ENCODE peak calls at places on chromosome 10, in five cellular contexts. Z, J, P, S and V are unnamed samples.
A peak's percentile ranks its signal among the peaks of the same experiment; 100 is the strongest.

GRCh38 chr10:17665742-17666141 is 21.8 kb downstream of the STAM start:
- DNase-seq in Z (no peak), J (peak; percentile 95), P (no peak), S (no peak), V (peak; percentile 95)

GRCh38 chr10:74177140-74177677 is 26.2 kb downstream of the ADK start:
- DNase-seq in Z (peak; percentile 59), S (no peak), J (peak; percentile 18), P (no peak), V (peak; percentile 46)

GRCh38 chr10:76428541-76429330 is 997.3 kb downstream of the LRMDA start:
- DNase-seq in S (no peak), Z (no peak), P (no peak), J (peak; percentile 96), V (peak; percentile 86)

GRCh38 chr10:412109-412508 is 276.9 kb downstream of the ZMYND11 start:
- DNase-seq in P (no peak), S (no peak), Z (no peak), J (no peak), V (peak; percentile 55)

GRCh38 chr10:122207596-122207995 is 63.5 kb upstream of the BTBD16 start:
- DNase-seq in J (peak; percentile 66), Z (no peak), S (no peak), P (no peak), V (no peak)

GRCh38 chr10:114173680-114174461 is at the start of gene CCDC186:
- DNase-seq in Z (peak; percentile 99), P (peak; percentile 96), S (peak; percentile 88), J (peak; percentile 89), V (peak; percentile 80)

GRCh38 chr10:126917975-126918908 is 13.0 kb downstream of the DOCK1 start:
- DNase-seq in Z (no peak), J (no peak), P (no peak), S (no peak), V (no peak)

GRCh38 chr10:15585303-15585715 is 134.4 kb downstream of the ITGA8 start:
- DNase-seq in S (peak; percentile 40), P (peak; percentile 80), Z (peak; percentile 92), J (peak; percentile 69), V (peak; percentile 58)

GRCh38 chr10:114336823-114337509 is 67.3 kb downstream of the AFAP1L2 start:
- DNase-seq in J (no peak), S (no peak), Z (no peak), P (no peak), V (no peak)

GRCh38 chr10:59628965-59629364 is 80.7 kb downstream of the SLC16A9 start:
- DNase-seq in P (no peak), Z (no peak), J (no peak), S (no peak), V (no peak)

GRCh38 chr10:124629410-124629809 is 114.8 kb downstream of the FAM53B start:
- DNase-seq in P (no peak), Z (no peak), S (no peak), J (no peak), V (no peak)

GRCh38 chr10:124632566-124632965 is 111.6 kb downstream of the FAM53B start:
- DNase-seq in J (no peak), S (no peak), P (no peak), Z (no peak), V (no peak)

GRCh38 chr10:124630551-124630950 is 113.6 kb downstream of the FAM53B start:
- DNase-seq in Z (no peak), J (no peak), P (no peak), S (no peak), V (no peak)

GRCh38 chr10:124629842-124630241 is 114.3 kb downstream of the FAM53B start:
- DNase-seq in Z (no peak), S (no peak), J (no peak), P (no peak), V (no peak)

DNA sequence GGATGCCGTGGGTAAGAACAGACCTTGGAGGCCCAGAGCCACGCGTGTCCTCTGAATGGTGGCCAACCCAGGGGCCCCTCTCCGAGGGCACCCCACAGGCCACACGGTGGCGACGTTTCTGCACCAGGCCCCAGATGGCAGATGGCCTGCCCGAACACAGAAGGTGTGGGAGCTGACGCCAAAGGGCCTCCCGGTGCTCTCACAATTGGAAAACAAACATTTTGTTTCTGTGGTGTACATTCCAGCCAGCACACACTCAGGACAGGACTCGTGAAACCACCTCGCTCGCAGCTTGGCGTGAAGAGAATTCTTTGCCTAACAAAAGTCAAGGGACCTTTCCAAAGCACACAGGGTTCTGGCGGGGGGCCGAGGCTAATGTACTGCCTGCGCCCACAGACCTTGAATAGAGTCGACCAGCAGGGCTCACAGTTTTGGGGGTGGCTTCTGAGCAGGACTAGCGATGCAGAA is 112.1 kb downstream of the FAM53B start:
- DNase-seq in P (no peak), J (peak; percentile 27), S (peak; percentile 61), Z (peak; percentile 78), V (peak; percentile 28)
- H3K4me3 ChIP-seq in P (no peak overlapping the region), J (no peak overlapping the region), S (no peak overlapping the region), Z (no peak overlapping the region), V (no peak overlapping the region)

GRCh38 chr10:89303161-89303560 is 1.3 kb downstream of the IFIT2 start:
- DNase-seq in P (no peak), S (no peak), J (no peak), Z (no peak), V (no peak)
- H3K4me3 ChIP-seq in P (peak overlapping the region; percentile 56), S (no peak overlapping the region), J (no peak overlapping the region), Z (no peak overlapping the region), V (no peak overlapping the region)

DNA sequence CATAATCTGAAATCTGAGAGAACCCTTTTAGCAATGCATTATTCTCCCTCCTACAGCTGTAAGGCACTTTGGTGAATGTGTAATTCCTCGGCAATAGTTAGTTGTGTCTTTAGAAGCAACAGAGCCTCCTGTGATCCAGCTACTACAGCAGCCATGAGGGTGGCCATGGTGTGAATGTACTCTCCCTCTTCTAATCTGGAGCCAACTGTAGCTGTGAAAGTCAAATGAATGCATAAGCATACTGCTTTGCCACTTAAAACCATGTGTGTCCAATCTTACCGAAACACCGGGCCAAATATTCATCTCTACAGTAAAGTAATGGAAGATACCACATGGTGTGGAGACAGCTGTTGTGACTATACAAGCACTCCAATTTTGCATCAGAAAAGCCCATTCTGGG is 195.0 kb downstream of the DNAJC1 start:
- DNase-seq in P (no peak), S (no peak), J (no peak), Z (no peak), V (no peak)
- H3K4me3 ChIP-seq in P (no peak overlapping the region), S (no peak overlapping the region), J (no peak overlapping the region), Z (no peak overlapping the region), V (no peak overlapping the region)

DNA sequence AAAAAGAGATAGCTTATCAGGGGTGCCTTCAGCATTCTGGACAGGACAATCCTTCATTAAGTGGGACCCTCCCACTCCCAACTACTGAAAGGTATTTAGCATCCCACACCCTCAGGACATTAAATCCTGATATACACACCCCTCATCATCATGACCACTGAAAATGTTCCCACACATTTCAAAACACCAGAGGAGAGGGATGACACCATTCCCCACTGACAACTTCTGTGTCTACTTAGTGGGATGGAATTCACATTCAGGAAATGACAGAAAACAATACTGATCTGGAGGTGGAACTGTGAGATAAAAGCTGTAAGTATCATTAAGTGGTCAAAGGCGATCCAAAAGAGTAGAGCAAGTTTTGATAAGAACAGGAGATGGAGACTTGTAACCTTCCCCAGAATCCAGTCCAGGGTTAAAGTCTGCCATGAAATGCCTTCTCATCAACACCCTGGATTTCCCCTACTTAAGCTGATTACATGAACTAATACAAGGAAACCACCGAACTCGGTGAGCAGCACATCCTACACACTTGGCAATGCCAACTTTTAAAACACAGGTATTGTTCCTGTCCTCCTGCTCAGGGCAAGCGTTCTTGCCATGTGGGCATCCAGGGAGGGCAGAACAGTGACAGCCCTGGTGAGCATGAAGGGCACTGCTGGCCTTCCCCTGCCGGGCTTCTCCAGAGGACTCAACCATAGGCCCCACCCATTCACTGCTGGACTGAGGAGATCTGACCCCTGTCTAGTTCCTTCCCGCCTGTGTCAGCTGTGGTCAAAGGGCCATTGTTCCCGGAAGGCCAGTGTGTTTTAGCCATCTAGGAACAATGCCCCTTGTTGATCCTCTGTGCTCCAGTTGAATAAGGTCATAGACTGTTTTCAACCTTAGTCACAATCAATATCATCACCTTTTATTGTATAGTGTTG is 85.0 kb downstream of the SGMS1 start:
- DNase-seq in P (no peak), J (no peak), Z (no peak), S (no peak), V (no peak)
- H3K4me3 ChIP-seq in P (no peak overlapping the region), J (no peak overlapping the region), Z (no peak overlapping the region), S (no peak overlapping the region), V (no peak overlapping the region)